ENCODE peak calls at places on chromosomes 12 and 14, in five cellular contexts. J is GM20000, I is GM12865, B is IMR-90, G is astrocyte of the cerebellum. F is an unnamed sample.

GRCh38 chr12:74849801-74850200 is 312.2 kb downstream of the ATXN7L3B start:
- DNase-seq in B (no peak), G (no peak), J (no peak), I (no peak), F (no peak)

GRCh38 chr12:18683603-18684002 is 54.2 kb downstream of the PLCZ1 start:
- DNase-seq in I (no peak), B (peak; percentile 49), J (no peak), G (no peak), F (no peak)

GRCh38 chr12:11794311-11794710 is 144.8 kb downstream of the ETV6 start:
- DNase-seq in I (no peak), G (no peak), B (no peak), J (no peak), F (no peak)

GRCh38 chr14:71394386-71394785 is 487.1 kb downstream of the PCNX1 start:
- DNase-seq in G (no peak), J (no peak), I (no peak), B (no peak), F (no peak)

GRCh38 chr12:111034911-111035577 is 114.7 kb upstream of the MYL2 start:
- DNase-seq in J (no peak), G (no peak), B (no peak), I (no peak), F (no peak)

GRCh38 chr12:91109148-91109564 is 2.1 kb downstream of the LUM start:
- DNase-seq in I (peak; percentile 73), J (peak; percentile 24), B (peak; percentile 80), G (no peak), F (peak; percentile 19)

GRCh38 chr14:78997811-78998210 is 827.6 kb downstream of the NRXN3 start:
- DNase-seq in B (peak; percentile 71), G (peak; percentile 68), I (no peak), J (no peak), F (no peak)

GRCh38 chr12:78929075-78929418 is 64.5 kb downstream of the SYT1 start:
- DNase-seq in G (no peak), I (no peak), B (no peak), J (no peak), F (no peak)

GRCh38 chr12:132429122-132429931 is 60.6 kb upstream of the FBRSL1 start:
- DNase-seq in J (no peak), I (no peak), B (no peak), G (no peak), F (no peak)

GRCh38 chr14:86683525-86683924 is 1153.6 kb downstream of the FLRT2 start:
- DNase-seq in B (no peak), J (no peak), G (no peak), I (no peak), F (no peak)

GRCh38 chr12:40647651-40648050 is 44.6 kb upstream of the CNTN1 start:
- DNase-seq in B (no peak), J (no peak), G (no peak), I (no peak), F (no peak)

GRCh38 chr12:123034865-123035264 is 54.4 kb downstream of the ARL6IP4 start:
- DNase-seq in B (peak; percentile 82), G (no peak), I (no peak), J (no peak), F (no peak)

GRCh38 chr14:78401866-78402265 is 231.7 kb downstream of the NRXN3 start:
- DNase-seq in J (no peak), I (no peak), B (no peak), G (peak; percentile 77), F (no peak)

GRCh38 chr14:59425322-59425945 is 39.7 kb downstream of the GPR135 start:
- DNase-seq in I (no peak), J (no peak), G (no peak), B (peak; percentile 57), F (no peak)

GRCh38 chr14:59429798-59430197 is 35.4 kb downstream of the GPR135 start:
- DNase-seq in J (no peak), B (no peak), I (no peak), G (no peak), F (no peak)

GRCh38 chr14:59424707-59425106 is 40.5 kb downstream of the GPR135 start:
- DNase-seq in I (no peak), J (no peak), G (no peak), B (no peak), F (no peak)

GRCh38 chr14:59428581-59429012 is 36.6 kb downstream of the GPR135 start:
- DNase-seq in J (no peak), B (peak; percentile 83), G (peak; percentile 23), I (no peak), F (no peak)

DNA sequence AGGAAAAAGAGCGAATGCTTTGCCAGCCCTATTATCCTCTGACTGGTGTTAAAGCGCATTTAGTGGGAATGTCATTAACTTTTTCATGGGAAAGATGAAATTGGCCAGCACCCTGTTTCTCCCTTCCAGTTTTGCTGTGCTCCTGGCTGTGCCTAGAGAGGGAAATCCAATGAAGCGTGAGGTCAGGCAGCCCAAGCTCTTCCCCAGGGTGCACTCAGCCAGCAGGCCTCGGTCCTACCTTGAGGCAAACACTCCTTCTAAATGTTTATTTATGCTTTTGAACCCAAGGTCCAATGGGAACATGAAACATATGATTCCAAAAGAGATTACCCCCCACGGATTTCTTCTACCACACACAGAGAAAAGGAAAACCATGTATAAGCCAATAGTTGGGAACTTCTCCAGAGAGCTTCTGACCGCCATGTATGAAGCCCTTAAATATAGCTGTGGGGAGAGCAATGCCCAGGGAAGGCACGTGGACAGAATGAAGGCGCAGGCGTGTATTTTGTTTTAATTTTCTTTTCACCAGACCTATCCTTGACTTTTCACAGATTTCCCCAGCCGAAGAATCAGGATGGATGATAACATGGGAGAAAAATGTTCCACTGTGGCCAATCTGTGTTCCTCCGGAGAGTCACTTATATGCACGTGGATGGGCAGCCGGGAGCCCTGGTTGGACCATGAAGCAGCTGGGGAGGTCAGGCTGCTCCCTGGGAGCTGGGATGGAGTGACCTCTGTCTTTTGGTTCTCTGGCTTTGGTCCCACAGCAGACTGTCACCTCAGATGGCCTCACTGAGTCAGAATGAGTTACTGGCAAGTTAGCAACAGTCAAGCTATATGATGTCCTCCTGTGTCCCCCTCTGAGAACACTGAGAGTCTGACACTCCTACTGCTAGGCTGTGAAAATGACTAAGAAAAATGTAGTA is 37.3 kb downstream of the GPR135 start:
- DNase-seq in J (no peak), I (no peak), B (no peak), G (peak; percentile 28), F (no peak)
- TF ChIP-seq CTCF in J (no peak), I (no peak), B (no peak), G (no peak), F (no peak)

DNA sequence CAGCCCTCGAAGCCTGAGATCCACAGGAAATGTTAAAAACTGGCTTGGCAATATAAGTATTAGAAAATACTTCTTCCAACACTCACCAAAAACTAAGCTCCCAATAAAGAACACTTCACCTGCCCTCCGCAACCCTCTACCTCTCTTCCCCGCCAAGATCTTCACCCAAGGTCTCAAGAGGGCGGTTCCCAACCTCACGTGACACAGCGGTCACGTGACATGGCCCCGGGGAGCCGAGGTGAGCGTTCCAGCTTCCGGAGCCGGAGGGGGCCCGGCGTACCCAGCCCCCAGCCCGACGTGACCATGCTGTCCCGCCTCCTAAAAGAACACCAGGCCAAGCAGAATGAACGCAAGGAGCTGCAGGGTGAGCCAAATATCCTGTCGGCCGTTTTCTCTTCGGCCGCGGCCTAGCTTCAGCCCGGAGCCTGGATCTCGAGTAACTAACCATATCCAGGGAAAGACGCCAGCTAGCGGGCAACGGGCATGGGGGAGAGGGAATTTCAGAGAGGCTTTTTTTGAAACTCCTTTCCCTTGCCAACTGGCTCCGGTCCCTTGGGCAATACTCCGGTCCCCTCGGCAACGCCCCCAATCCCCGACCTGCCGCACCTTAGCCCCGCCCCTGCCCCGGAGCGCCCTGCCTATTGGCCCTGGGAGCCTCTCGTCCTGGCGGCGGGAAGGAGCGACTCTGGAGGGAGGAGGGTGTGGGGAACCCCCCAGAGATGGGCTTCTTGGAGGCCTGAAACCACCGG is at the start of gene BLOC1S1:
- DNase-seq in J (peak; percentile 95), B (peak; percentile 91), G (peak; percentile 82), I (peak; percentile 98), F (peak; percentile 95)
- TF ChIP-seq CTCF in J (no peak), B (no peak), G (peak; percentile 2), I (no peak), F (no peak)

DNA sequence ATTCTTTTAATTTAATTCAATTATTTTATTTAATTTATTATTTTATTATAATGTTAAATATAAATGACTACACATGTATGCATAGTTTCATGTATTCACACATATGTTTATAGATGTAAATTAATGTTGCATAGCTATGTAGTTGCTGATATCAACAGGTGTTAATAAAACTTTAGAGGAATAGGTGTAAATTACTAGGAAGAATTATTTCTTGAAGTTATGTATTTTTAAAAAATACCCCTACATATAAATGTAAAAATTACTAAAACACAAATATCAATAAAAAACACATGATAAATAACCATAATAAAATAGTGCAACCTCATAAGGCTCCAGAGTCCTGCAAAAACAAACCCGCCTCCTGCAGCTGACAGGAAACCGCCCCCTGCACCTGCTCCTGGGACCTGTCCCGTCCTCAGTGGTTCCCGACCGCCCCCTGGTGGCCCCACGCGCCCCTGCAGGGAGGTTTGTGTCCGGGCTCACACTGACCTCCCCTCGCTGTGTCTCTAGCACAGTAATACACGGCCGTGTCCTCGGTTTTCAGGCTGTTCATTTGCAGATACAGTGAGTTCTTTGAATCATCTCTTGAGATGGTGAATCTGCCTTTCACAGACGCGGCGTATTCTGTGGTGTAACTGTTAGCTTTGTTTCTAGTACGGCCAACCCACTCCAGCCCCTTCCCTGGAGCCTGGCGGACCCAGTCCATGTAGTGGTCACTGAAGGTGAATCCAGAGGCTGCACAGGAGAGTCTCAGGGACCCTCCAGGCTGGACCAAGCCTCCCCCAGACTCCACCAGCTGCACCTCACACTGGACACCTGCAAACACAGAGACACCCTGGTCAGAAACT is 1264.0 kb downstream of the TMEM121 start:
- DNase-seq in J (peak; percentile 71), I (peak; percentile 76), B (no peak), G (no peak), F (peak; percentile 77)
- TF ChIP-seq CTCF in J (peak; percentile 91), I (peak; percentile 75), B (no peak), G (no peak), F (peak; percentile 83)

GRCh38 chr14:97177635-97178034 is 380.5 kb downstream of the VRK1 start:
- DNase-seq in G (no peak), J (no peak), B (no peak), I (peak; percentile 85), F (no peak)

GRCh38 chr14:97177016-97177415 is 379.8 kb downstream of the VRK1 start:
- DNase-seq in B (no peak), J (no peak), I (peak; percentile 81), G (no peak), F (no peak)

GRCh38 chr14:97178781-97179180 is 381.6 kb downstream of the VRK1 start:
- DNase-seq in I (peak; percentile 72), G (no peak), B (no peak), J (no peak), F (no peak)

GRCh38 chr14:97179573-97179972 is 382.4 kb downstream of the VRK1 start:
- DNase-seq in G (no peak), B (no peak), J (no peak), I (peak; percentile 81), F (no peak)

DNA sequence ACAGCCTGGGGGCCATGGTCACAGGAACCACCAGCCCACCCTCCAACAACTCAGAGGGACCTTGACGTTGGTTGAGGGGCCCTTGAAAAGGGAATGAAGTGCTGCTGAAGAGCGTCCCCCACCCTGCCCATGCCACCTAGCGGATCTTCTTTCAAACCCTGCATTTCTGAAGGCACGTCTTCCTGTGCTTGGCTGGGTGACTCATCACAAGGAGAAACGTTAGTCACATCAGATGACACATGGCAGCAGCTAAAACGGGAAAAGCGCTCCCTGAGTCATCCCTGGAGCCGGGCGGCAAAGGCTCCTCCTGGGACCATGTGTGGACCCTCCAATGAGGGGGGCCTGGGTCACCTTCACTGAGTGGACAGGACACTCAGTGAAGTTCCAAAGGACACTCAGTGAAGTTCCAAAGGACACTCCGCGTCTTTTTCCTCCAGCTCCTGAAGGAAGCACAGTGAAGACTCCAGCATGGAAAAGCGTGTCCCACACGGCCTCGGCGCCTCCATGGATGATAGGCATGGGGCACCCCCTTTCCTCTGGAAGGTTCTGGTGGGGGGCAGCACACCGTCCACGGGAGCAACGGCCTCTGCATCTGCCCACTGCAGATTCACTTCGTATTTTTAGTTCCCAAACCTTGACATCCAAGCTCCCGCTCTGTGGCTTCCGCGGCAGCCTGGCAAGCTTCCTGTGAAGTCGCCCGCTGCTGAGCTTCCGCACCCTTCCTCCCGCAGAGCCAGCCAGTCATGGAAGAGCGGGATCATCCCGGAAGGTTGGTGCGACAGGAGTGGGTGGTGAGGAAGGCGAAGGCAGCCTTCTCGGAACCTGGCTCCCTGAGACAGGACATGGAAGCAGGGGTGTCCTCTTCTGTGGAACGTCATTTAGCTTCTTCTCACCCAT is 383.4 kb downstream of the VRK1 start:
- DNase-seq in B (no peak), I (peak; percentile 40), J (no peak), G (peak; percentile 19), F (no peak)
- TF ChIP-seq CTCF in B (no peak), I (no peak), J (no peak), G (no peak), F (no peak)